ENCODE peak calls at places on chromosomes 6 and 20, in five cellular contexts. U, X, R, O and M are unnamed samples.

GRCh38 chr6:82068721-82069120 is 178.8 kb downstream of the IBTK start:
- DNase-seq in O (no peak), U (no peak), X (no peak), R (no peak), M (no peak)

GRCh38 chr6:88165877-88166492 is at the start of gene CNR1:
- DNase-seq in U (peak), O (no peak), X (no peak), R (no peak), M (peak)

GRCh38 chr20:54154439-54154838 is 19.3 kb downstream of the CYP24A1 start:
- DNase-seq in X (no peak), O (no peak), U (no peak), R (no peak), M (no peak)

GRCh38 chr6:111154981-111155380 is 67.7 kb downstream of the SLC16A10 start:
- DNase-seq in R (no peak), O (no peak), X (no peak), U (no peak), M (no peak)

GRCh38 chr6:137927777-137928218 is 60.7 kb downstream of the TNFAIP3 start:
- DNase-seq in R (no peak), O (peak), X (peak), U (peak), M (no peak)

GRCh38 chr6:89313006-89313405 is 2.1 kb downstream of the GABRR2 start:
- DNase-seq in X (no peak), R (no peak), O (no peak), U (no peak), M (no peak)

GRCh38 chr6:33822575-33823395 is 19.0 kb upstream of the MLN start:
- DNase-seq in R (no peak), O (no peak), X (no peak), U (no peak), M (peak)

GRCh38 chr6:135382182-135382628 is 115.3 kb downstream of the AHI1 start:
- DNase-seq in X (no peak), U (no peak), R (no peak), O (no peak), M (no peak)

GRCh38 chr6:116536216-116536621 is 9.3 kb downstream of the TRAPPC3L start:
- DNase-seq in R (no peak), U (peak), X (no peak), O (no peak), M (no peak)

GRCh38 chr6:154570505-154570904 is 60.0 kb upstream of the CNKSR3 start:
- DNase-seq in O (no peak), U (no peak), X (no peak), R (no peak), M (no peak)

GRCh38 chr6:160015778-160016684 is 47.1 kb downstream of the IGF2R start:
- DNase-seq in X (peak), U (no peak), O (no peak), R (no peak), M (no peak)

GRCh38 chr20:46022411-46023147 is 6.4 kb upstream of the SLC12A5 start:
- DNase-seq in X (peak), U (peak), O (no peak), R (peak), M (peak)

GRCh38 chr6:168695701-168696100 is 254.7 kb downstream of the SMOC2 start:
- DNase-seq in O (no peak), R (no peak), U (no peak), X (no peak), M (no peak)

GRCh38 chr20:39358052-39358451 is 395.9 kb downstream of the DHX35 start:
- DNase-seq in R (no peak), X (no peak), U (peak), O (no peak), M (no peak)